ENCODE peak calls at places on chromosome 18, in four cellular contexts. F is HepG2, I is K562, N is GM12891. C is an unnamed sample.

GRCh38 chr18:43485565-43485964 is 208.3 kb upstream of the SYT4 start:
- DNase-seq in F (no peak), I (no peak), N (no peak), C (no peak)

GRCh38 chr18:63111549-63112402 is 207.8 kb downstream of the BCL2 start:
- DNase-seq in F (no peak), N (no peak), I (no peak), C (no peak)

GRCh38 chr18:57811477-57812125 is 8.5 kb upstream of the ATP8B1 start:
- DNase-seq in N (no peak), F (peak), I (no peak), C (no peak)

GRCh38 chr18:42915240-42915791 is 200.2 kb downstream of the RIT2 start:
- DNase-seq in F (no peak), I (no peak), N (no peak), C (no peak)

GRCh38 chr18:42341423-42341822 is 386.4 kb downstream of the PIK3C3 start:
- DNase-seq in F (peak), N (no peak), I (no peak), C (no peak)

GRCh38 chr18:3773303-3773702 is 323.3 kb downstream of the TGIF1 start:
- DNase-seq in F (no peak), I (no peak), N (no peak), C (no peak)

GRCh38 chr18:63878343-63878742 is 9.2 kb upstream of the SERPINB2 start:
- DNase-seq in I (no peak), N (no peak), F (no peak), C (no peak)

GRCh38 chr18:7000484-7001096 is 117.0 kb downstream of the LAMA1 start:
- DNase-seq in F (peak), N (no peak), I (no peak), C (no peak)

GRCh38 chr18:79662051-79662450 is 17.6 kb upstream of the CTDP1 start:
- DNase-seq in N (no peak), F (no peak), I (no peak), C (no peak)

GRCh38 chr18:37317486-37317885 is 248.1 kb downstream of the CELF4 start:
- DNase-seq in I (no peak), N (no peak), F (no peak), C (no peak)

GRCh38 chr18:57950542-57950941 is 93.5 kb upstream of the NEDD4L start:
- DNase-seq in N (no peak), F (no peak), I (no peak), C (no peak)

GRCh38 chr18:7592305-7593071 is 25.4 kb downstream of the PTPRM start:
- DNase-seq in N (no peak), F (no peak), I (no peak), C (no peak)

GRCh38 chr18:51211552-51211951 is 14.1 kb upstream of the MEX3C start:
- DNase-seq in I (no peak), N (no peak), F (peak), C (no peak)

DNA sequence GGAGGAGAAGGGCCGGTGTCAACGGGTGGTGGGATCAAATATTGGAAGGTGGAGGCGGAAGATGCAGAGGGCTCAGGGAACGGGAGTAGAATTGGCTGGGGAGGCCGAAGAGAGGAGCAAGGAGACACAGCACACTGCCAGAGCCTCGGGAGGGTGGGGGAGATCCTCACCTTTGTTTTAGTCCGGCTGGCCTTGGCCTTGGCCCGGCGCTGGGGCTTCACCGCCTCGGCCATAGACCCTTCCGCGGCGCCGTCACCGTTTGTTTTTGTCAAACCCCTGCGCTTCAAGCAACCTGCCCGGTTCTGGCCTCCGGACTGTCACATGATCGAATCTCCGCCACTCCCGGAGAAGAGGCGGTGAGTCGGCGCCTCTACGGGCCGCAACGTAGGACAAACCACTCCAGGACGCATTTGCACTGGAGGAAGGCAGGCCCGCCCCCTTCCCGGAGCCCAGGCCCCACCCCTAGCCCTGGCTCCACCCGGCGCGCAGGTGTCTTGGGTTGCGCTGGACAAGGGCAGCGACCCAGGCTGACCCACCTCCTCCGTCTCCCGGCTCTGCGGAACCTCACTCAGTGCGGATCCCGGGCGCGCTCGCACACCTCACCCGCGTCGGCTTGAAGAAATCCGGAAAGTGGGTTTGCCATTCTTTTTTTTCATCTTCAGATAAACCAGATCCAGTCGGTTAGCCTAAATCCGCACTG is at the start of gene EPG5:
- DNase-seq in F (peak), I (peak), N (peak), C (peak)
- TF ChIP-seq POLR2A in F (peak), I (peak), N (peak), C (peak)

GRCh38 chr18:67519582-67519981 is 3.1 kb upstream of the DSEL start:
- DNase-seq in F (no peak), N (no peak), I (no peak), C (no peak)
- TF ChIP-seq TAF1 in F (no peak), N (no peak), I (no peak), C (no peak)

DNA sequence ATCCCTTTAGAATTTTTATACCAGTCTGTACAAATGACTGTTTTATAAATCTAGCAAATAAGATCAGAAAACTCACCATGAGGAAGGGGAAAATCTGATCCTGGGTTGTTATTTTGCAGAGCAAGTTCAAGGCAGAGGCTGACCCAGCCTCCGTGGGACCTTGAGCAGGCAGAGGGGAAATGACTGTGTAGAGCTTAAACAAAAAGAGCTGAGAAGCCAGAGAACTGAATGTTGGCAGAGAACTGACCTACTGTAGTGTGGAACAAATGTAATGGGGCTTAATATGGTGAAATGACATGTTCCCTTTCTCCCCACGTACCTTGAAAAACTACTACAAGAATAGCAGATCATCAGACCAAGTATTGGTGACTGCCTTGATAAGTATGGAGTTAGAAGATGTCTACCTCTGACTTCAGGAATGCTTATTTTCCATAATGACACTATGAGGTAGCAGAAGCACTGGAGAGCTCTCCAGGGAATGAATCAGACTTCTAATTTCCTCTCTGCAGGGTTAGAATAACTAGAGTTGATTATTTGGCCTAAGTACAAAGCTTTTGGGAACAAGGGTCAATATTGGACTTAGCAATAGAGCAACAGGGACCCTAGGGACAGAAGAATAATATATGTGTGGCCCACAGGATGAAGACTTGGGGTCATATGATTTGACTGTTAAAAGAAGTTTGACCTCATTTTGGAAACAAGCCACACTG is 304.4 kb downstream of the CCDC178 start:
- DNase-seq in F (no peak), N (no peak), I (no peak), C (no peak)
- TF ChIP-seq POLR2A in F (no peak), N (no peak), I (no peak), C (no peak)

DNA sequence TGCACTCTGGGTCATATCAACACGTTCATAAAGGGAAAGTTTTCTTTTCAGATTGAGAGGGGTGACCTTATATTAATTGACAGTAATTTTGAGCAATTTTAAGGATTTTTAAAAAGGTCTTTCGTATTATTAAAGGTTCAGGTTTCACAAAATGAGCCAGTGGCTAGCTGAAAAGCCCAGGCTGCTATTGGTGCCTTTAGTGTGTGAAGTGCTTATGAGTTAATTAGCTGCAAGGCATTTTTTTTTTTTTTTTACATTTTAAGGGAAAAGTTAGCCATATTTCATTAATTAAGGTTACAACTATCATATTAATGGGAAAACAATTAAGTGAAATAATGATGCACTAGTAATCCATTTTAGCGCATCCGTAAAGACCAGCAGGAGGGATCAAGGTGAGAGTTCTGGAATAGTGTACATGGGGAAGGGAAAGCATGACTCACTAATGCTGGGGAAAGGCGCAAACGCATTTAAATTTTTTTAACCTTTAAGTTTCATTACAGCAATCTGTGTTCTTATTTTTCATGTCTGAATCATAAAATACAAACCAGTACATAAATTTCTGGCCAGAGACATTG is 200.0 kb downstream of the ZNF407 start:
- DNase-seq in F (no peak), I (no peak), N (no peak), C (no peak)
- TF ChIP-seq TAF1 in F (no peak), I (no peak), N (no peak), C (no peak)

DNA sequence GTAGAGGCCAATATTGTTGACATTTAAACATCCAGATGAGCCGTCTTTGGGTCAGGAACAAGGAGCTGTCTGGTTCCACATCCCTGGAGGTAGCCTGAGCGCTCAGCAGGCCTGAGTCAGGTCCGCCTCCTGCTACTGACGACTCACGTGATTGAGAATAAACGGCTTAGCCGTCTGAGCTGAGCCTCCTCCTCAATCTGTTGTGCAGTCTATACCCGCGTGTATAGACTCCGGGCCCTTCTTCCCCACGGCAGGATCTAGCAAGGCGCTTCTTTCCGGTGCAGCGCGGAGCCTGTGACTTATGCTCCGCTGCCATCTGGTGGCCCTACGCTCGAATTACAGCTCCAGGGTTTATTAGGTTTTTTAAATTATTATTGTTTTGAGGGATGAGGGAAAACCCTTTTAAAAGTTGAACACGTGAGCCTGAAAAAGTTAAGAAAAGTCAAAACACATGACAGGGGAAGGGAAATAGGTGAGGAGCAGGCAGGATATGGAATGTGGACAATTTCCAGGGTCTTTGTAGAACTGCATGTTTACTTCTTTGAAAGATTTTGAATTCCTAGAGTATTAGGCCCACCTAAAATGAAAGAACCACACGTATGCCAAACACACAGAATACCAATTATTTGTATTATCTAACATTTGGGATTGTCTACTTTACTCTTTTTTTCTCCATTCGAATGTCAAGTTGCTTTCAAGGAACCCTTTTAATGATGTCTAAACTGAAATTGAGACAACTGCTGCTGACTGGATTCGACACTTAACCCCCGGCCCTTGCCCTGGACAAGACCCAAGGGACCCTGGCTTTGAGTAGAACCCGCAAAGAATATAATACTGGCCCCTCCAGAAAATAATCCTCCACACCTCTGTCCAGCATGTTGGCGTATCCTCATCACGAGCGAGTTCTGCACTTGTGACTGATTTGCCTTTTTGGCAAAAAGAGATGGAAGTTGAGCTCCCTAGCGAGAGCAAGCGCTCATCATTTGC is 112.4 kb upstream of the ZNF236 start:
- DNase-seq in I (peak), N (peak), F (peak), C (peak)
- TF ChIP-seq POLR2A in I (no peak), N (no peak), F (no peak), C (no peak)

GRCh38 chr18:55903911-55904310 is 315.9 kb upstream of the TCF4 start:
- DNase-seq in N (no peak), F (no peak), I (no peak), C (no peak)
- TF ChIP-seq TAF1 in N (no peak), F (no peak), I (no peak), C (no peak)

DNA sequence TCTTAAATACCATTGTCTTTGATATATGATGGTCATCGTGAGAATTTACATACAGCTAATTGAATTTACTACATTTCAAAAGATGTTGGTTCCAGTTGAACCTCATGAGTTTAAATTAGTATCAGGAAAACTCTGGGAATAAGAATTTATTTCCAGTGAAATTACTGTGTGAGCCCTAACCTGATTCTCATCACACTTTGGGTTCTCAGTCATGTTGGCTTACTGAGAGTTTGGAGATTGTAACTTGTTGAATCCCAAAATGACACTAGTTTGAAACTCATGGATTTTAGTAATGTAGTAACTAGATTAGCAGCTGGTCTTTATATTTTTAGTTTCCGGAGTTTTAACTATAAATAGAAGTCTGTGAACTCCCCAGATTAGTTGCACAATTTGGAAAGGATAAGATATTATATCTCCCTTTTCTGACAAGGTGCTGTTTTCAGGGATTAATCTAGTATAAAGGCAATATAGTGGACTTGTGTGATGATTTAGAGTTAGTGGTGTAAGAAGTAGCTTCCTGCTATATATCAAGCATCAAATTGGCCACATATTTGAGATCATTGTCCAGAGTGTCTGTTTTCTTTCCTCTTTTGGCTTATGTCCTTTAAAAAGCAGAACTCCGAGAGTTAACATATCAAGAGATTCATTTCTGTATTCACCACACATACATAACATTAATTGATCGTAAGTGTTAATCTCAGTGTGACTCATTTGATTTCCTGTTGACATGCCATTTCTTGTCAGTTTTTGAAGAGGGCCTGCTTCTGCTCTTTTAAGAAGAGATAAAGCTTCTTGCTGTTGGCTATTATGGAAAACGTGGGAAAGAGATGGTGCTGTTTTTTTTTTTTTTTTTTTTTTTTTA is 15.7 kb downstream of the NDUFV2 start:
- DNase-seq in F (no peak), N (no peak), I (no peak), C (no peak)
- TF ChIP-seq POLR2A in F (no peak), N (no peak), I (no peak), C (no peak)

DNA sequence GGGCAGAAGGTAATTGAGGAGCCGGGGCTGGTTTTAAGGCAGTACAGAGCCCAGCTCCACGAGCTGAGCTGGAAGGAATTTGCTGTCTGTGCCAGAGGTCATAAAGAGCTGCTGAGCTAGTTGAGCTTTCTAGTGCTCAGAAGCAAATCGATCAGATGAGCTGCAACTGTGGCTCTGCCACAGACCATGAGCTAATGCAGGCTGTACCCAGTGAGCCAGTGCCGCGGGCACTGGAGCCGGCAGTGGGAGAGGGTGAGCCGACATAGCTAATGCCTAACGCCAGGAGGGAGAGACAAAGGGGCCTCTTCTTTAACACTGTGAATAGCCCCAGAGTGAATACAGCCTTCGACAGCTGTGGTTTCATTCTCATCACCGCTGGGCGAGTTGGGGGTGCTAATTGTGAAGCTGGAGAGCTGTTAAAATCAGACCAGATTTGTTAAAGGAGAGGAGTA is 410.1 kb upstream of the TCF4 start:
- DNase-seq in F (no peak), N (no peak), I (no peak), C (no peak)
- TF ChIP-seq TAF1 in F (no peak), N (no peak), I (no peak), C (no peak)

GRCh38 chr18:49339146-49339545 is 121.3 kb downstream of the DYM start:
- DNase-seq in F (no peak), N (no peak), I (no peak), C (no peak)
- TF ChIP-seq POLR2A in F (no peak), N (no peak), I (no peak), C (no peak)

GRCh38 chr18:13835202-13835601 is 11.3 kb downstream of the MC5R start:
- DNase-seq in I (no peak), N (no peak), F (no peak), C (no peak)
- TF ChIP-seq TAF1 in I (no peak), N (no peak), F (no peak), C (no peak)

C was measured in GM12892.